ENCODE peak calls at places on chromosomes 5 and 9, in four cellular contexts. O is activated T-cell treated with anti-CD3 and anti-CD28 coated beads, Interleukin-2, amount 50 U/mL, for 48 hours; L is activated CD4-positive, alpha-beta T cell treated with anti-CD3 and anti-CD28 coated beads, Interleukin-2, amount 50 U/mL, for 48 hours; W is hepatic stellate cell. X is an unnamed sample.

GRCh38 chr5:34556514-34556782 is 99.7 kb upstream of the RAI14 start:
- DNase-seq in L (no peak), O (no peak), W (no peak), X (no peak)

GRCh38 chr5:151581347-151581746 is 9.8 kb downstream of the FAT2 start:
- DNase-seq in L (no peak), W (no peak), O (no peak), X (no peak)

GRCh38 chr9:77981332-77981731 is 50.3 kb downstream of the GNAQ start:
- DNase-seq in O (no peak), W (no peak), L (peak), X (peak)

GRCh38 chr5:90408571-90409317 is 812 bp downstream of the CETN3 start:
- DNase-seq in L (no peak), O (peak), W (no peak), X (no peak)

GRCh38 chr5:55471468-55471867 is 63.3 kb downstream of the PLPP1 start:
- DNase-seq in W (no peak), L (no peak), O (no peak), X (no peak)

GRCh38 chr9:121310571-121310970 is 42.6 kb downstream of the GSN start:
- DNase-seq in L (no peak), O (no peak), W (no peak), X (no peak)

GRCh38 chr9:13665418-13666066 is 386.1 kb upstream of the MPDZ start:
- DNase-seq in O (no peak), L (no peak), W (peak), X (no peak)

GRCh38 chr9:98887918-98888510 is 55.7 kb upstream of the COL15A1 start:
- DNase-seq in O (no peak), L (no peak), W (no peak), X (no peak)

GRCh38 chr9:137217276-137218211 is 4.5 kb downstream of the RNF208 start:
- DNase-seq in W (peak), L (no peak), O (no peak), X (no peak)

GRCh38 chr9:127158995-127159801 is 36.8 kb upstream of the ANGPTL2 start:
- DNase-seq in L (no peak), O (peak), W (peak), X (peak)

GRCh38 chr5:58458851-58459275 is 1.0 kb downstream of the PLK2 start:
- DNase-seq in W (no peak), O (no peak), L (no peak), X (no peak)

GRCh38 chr9:125511780-125512179 is 195.2 kb downstream of the MAPKAP1 start:
- DNase-seq in L (no peak), W (no peak), O (no peak), X (no peak)

GRCh38 chr5:73119492-73120157 is 750 bp upstream of the TMEM171 start:
- DNase-seq in O (no peak), L (peak), W (no peak), X (no peak)

GRCh38 chr5:14925326-14925725 is 53.7 kb upstream of the ANKH start:
- DNase-seq in L (no peak), O (no peak), W (no peak), X (no peak)

GRCh38 chr9:79580065-79580464 is 8.3 kb downstream of the TLE4 start:
- DNase-seq in W (no peak), O (no peak), L (no peak), X (no peak)

GRCh38 chr5:97529354-97529753 is 346.3 kb upstream of the RIOK2 start:
- DNase-seq in L (no peak), W (no peak), O (no peak), X (no peak)

GRCh38 chr5:150618588-150619281 is 21.7 kb upstream of the SYNPO start:
- DNase-seq in O (no peak), L (no peak), W (no peak), X (no peak)

GRCh38 chr9:17064558-17064957 is 70.3 kb upstream of the CNTLN start:
- DNase-seq in O (no peak), W (no peak), L (no peak), X (no peak)

GRCh38 chr5:43305948-43306563 is 7.2 kb downstream of the HMGCS1 start:
- DNase-seq in W (peak), L (no peak), O (no peak), X (peak)

GRCh38 chr5:155575861-155576260 is 562.3 kb downstream of the KIF4B start:
- DNase-seq in W (no peak), L (no peak), O (no peak), X (no peak)

GRCh38 chr5:72067682-72068470 is 39.4 kb upstream of the MAP1B start:
- DNase-seq in L (no peak), O (no peak), W (peak), X (peak)

GRCh38 chr9:22922222-22922621 is 475.6 kb downstream of the DMRTA1 start:
- DNase-seq in L (no peak), O (no peak), W (no peak), X (no peak)

GRCh38 chr9:69223605-69224004 is 49.5 kb downstream of the TJP2 start:
- DNase-seq in W (peak), L (no peak), O (no peak), X (peak)

X was measured in amniotic stem cell.